ENCODE peak calls at places on chromosome 10, in four cellular contexts. V is HepG2, N is esophagus muscularis mucosa, H is upper lobe of left lung. S is an unnamed sample.

GRCh38 chr10:75000748-75001321 is 110.6 kb upstream of the SAMD8 start:
- DNase-seq in V (no peak), N (no peak), H (no peak), S (no peak)

GRCh38 chr10:132037676-132037975 is 28.1 kb upstream of the JAKMIP3 start:
- DNase-seq in V (no peak), N (no peak), H (no peak), S (no peak)

GRCh38 chr10:77506517-77506916 is 131.1 kb downstream of the KCNMA1 start:
- DNase-seq in V (no peak), N (no peak), H (no peak), S (no peak)

GRCh38 chr10:45585131-45585530 is 87.4 kb downstream of the ZFAND4 start:
- DNase-seq in V (no peak), N (no peak), H (no peak), S (no peak)

GRCh38 chr10:108783897-108784296 is 1139.4 kb downstream of the XPNPEP1 start:
- DNase-seq in V (peak), N (no peak), H (peak), S (no peak)

GRCh38 chr10:75202321-75203096 is 8.1 kb upstream of the VDAC2 start:
- DNase-seq in V (peak), N (no peak), H (peak), S (peak)

GRCh38 chr10:98252451-98252850 is 15.5 kb downstream of the LOXL4 start:
- DNase-seq in V (no peak), N (no peak), H (no peak), S (no peak)

GRCh38 chr10:598415-599170 is 90.9 kb downstream of the DIP2C start:
- DNase-seq in V (no peak), N (no peak), H (no peak), S (no peak)

GRCh38 chr10:63438506-63439498 is 27.0 kb downstream of the JMJD1C start:
- DNase-seq in V (no peak), N (no peak), H (no peak), S (no peak)

GRCh38 chr10:49647985-49648795 is 31.3 kb upstream of the C10orf53 start:
- DNase-seq in V (no peak), N (no peak), H (no peak), S (no peak)

GRCh38 chr10:133306097-133306476 is 2.6 kb downstream of the TUBGCP2 start:
- DNase-seq in V (no peak), N (no peak), H (no peak), S (no peak)

GRCh38 chr10:17651891-17652290 is 7.9 kb downstream of the STAM start:
- DNase-seq in V (no peak), N (no peak), H (no peak), S (no peak)

GRCh38 chr10:122484276-122485060 is 23.1 kb downstream of the HTRA1 start:
- DNase-seq in V (no peak), N (no peak), H (no peak), S (no peak)

GRCh38 chr10:103231047-103231551 is 14.6 kb upstream of the RPEL1 start:
- DNase-seq in V (peak), N (no peak), H (peak), S (no peak)

GRCh38 chr10:60495357-60495756 is 105.7 kb upstream of the ANK3 start:
- DNase-seq in V (no peak), N (no peak), H (no peak), S (no peak)

GRCh38 chr10:27783660-27784059 is 38.0 kb upstream of the MKX start:
- DNase-seq in V (peak), N (no peak), H (peak), S (no peak)

GRCh38 chr10:38008006-38008405 is 2.5 kb upstream of the ZNF33A start:
- DNase-seq in V (no peak), N (no peak), H (no peak), S (no peak)

GRCh38 chr10:71941318-71941717 is 22.9 kb upstream of the CHST3 start:
- DNase-seq in V (no peak), N (no peak), H (no peak), S (no peak)
- TF ChIP-seq POLR2A in V (no peak), N (no peak), H (no peak), S (no peak)

GRCh38 chr10:86755740-86756510 is 494 bp upstream of the BMPR1A start:
- DNase-seq in V (peak), N (peak), H (peak), S (peak)
- TF ChIP-seq POLR2AphosphoS5 in V (peak), N (peak), H (peak), S (peak)

DNA sequence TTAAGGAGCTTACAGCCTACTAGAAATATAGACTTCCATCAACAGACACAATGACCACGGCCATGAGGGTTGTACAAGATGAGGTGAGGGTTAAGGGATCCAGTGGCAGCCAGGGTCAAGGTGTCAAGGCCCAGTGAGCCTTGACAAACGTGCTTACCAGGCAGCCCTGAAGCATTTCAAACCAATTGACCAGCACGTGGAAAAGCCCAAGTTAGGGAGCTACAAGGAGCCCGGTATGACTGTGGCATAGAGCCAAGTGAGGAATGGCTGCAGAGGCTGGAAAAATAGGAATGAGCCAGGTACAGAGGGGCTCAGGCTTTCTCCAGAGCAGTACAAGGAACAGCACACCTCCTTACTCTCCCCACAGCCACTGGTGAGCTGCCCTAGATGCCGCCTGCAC is 12.7 kb downstream of the AFAP1L2 start:
- DNase-seq in V (no peak), N (no peak), H (no peak), S (no peak)
- TF ChIP-seq EP300 in V (no peak), N (no peak), H (no peak), S (no peak)

DNA sequence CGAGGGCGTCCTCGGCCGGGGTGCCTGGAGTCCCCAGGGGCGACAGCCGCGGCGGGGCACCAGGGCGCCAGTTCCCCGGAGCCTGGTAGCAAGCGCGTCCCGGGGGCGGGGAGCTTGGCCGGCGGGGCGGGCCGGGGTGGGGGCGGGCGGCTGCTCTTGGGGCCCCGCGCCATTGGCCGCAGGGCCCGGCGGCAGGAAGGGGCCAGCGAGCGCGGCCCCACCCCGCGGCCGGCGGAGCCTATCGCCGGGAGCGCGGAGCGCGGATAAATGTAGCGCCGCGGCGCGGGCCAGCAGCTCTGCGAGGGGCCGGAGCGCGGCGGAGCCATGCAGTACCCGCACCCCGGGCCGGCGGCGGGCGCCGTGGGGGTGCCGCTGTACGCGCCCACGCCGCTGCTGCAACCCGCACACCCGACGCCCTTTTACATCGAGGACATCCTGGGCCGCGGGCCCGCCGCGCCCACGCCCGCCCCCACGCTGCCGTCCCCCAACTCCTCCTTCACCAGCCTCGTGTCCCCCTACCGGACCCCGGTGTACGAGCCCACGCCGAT is at the start of gene HHEX:
- DNase-seq in V (peak), N (peak), H (peak), S (peak)
- TF ChIP-seq POLR2A in V (peak), N (no peak), H (peak), S (no peak)

DNA sequence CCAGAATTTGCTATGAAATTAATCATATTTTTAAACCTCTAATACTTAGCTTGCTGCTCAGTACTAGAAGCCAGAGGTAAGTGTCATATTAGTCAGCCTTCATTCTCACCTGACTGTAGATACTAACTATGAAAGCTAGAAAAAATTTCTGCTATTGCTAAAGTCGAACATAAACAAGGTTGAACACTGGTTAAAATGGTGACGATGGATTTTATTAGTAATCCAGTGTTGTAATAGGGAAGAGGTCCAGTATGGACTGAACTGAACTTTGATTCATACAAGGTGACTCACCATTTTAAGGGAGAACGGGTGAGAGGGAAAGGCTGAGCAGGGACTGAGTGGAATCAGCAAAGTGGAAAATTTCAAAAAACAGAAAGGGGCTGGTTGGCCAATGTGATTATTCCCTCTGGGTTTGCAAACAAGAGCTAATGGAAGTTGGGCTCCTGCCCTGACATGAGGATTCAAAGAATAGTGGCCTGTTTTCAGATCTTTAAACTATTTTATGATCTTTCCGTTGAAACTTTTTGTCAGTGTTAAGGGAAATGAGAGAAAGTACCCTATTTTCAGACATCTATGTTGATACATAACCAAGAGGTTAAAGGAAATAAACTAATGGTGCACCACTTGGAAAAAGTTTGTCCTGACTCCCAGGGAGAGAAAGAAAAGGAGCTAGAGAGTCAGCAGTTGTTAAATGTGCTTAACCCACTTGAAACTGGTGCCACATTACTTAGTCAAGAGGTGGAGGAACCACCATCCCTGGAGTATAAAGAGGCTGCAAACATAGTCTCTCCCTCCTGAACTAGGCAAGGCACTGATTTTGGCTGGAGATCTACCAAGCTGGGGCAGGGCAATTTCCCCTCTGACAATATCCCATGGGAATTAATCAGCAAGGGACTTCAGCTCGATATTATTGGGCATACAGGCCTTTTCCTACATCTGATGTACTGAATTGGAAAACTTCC is 15.3 kb upstream of the AKR1C1 start:
- DNase-seq in V (peak), N (no peak), H (peak), S (no peak)
- TF ChIP-seq POLR2AphosphoS5 in V (peak), N (peak), H (no peak), S (peak)

GRCh38 chr10:78807504-78808202 is 261.1 kb upstream of the ZMIZ1 start:
- DNase-seq in V (no peak), N (no peak), H (no peak), S (no peak)
- TF ChIP-seq EP300 in V (no peak), N (no peak), H (no peak), S (no peak)

DNA sequence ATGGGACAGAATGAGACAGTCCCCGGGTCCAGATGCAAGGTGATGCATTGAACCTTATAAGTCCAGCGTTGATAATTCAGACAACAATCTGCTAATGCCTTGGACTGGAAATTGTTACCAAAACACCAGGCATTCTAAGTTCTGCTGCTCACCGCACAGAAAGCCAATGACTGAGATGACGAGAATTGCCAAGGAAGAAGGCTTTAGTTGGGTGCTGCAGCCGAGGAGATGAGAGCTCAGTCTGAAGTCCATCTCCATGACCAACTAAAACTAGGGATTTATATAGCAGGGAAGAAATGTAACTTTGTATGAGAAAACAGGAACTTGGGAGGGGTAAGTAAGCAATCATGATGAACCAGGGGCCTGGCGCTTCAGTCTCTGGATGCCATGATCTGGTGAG is 68.7 kb downstream of the PRKCQ start:
- DNase-seq in V (no peak), N (peak), H (no peak), S (no peak)
- TF ChIP-seq POLR2A in V (no peak), N (no peak), H (no peak), S (no peak)

S was measured in transverse colon.